ENCODE peak calls at places on chromosomes 7 and 10, in four cellular contexts. T is heart left ventricle, H is right lobe of liver, M is body of pancreas. W is an unnamed sample. For H3K27me3, the result is how much of the 10 kb centered on the place peaks cover.

GRCh38 chr10:87578160-87578559 is 73.5 kb downstream of the MINPP1 start:
- DNase-seq in T (no peak), H (no peak), M (no peak), W (no peak)

GRCh38 chr7:10316488-10316887 is 657.2 kb upstream of the PHF14 start:
- DNase-seq in M (no peak), T (no peak), H (no peak), W (no peak)

GRCh38 chr10:68099736-68100135 is 9.6 kb upstream of the MYPN start:
- DNase-seq in T (no peak), M (no peak), H (no peak), W (no peak)

GRCh38 chr7:152435384-152436278 is at the start of gene KMT2C:
- DNase-seq in T (peak), H (peak), M (peak), W (peak)

GRCh38 chr10:75431180-75432111 is at the start of gene LRMDA:
- DNase-seq in T (peak), M (peak), H (peak), W (peak)

GRCh38 chr10:17126327-17126726 is 3.3 kb downstream of the CUBN start:
- DNase-seq in M (no peak), H (no peak), T (no peak), W (no peak)

GRCh38 chr7:13920053-13920697 is 69.3 kb downstream of the ETV1 start:
- DNase-seq in H (no peak), T (no peak), M (no peak), W (no peak)

GRCh38 chr10:129462257-129462795 is 4.7 kb upstream of the MGMT start:
- DNase-seq in T (no peak), M (no peak), H (no peak), W (no peak)

GRCh38 chr10:66215005-66215404 is 710.8 kb upstream of the LRRTM3 start:
- DNase-seq in M (no peak), T (no peak), H (no peak), W (no peak)

GRCh38 chr7:80876894-80877414 is 41.9 kb downstream of the SEMA3C start:
- DNase-seq in M (no peak), H (no peak), T (no peak), W (no peak)

GRCh38 chr7:40356871-40357676 is 222.3 kb downstream of the SUGCT start:
- DNase-seq in M (no peak), T (no peak), H (no peak), W (no peak)

GRCh38 chr10:117743517-117743916 is 201.0 kb downstream of the EMX2 start:
- DNase-seq in H (no peak), M (no peak), T (no peak), W (no peak)

GRCh38 chr7:83882551-83882950 is 233.6 kb upstream of the SEMA3E start:
- DNase-seq in H (no peak), T (no peak), M (no peak), W (no peak)

GRCh38 chr7:5638994-5639393 is 142.5 kb downstream of the RNF216 start:
- DNase-seq in M (no peak), H (no peak), T (no peak), W (no peak)

GRCh38 chr7:22726345-22726848 is 603 bp upstream of the IL6 start:
- DNase-seq in T (peak), M (peak), H (no peak), W (peak)

GRCh38 chr7:101288439-101288838 is 33.2 kb downstream of the IFT22 start:
- DNase-seq in H (no peak), T (no peak), M (no peak), W (no peak)

GRCh38 chr7:3559178-3559765 is 258.2 kb downstream of the SDK1 start:
- DNase-seq in H (no peak), M (peak), T (no peak), W (no peak)

GRCh38 chr7:40887099-40887498 is 752.3 kb downstream of the SUGCT start:
- DNase-seq in M (no peak), T (no peak), H (no peak), W (no peak)

GRCh38 chr7:157527235-157527634 is 190.4 kb downstream of the DNAJB6 start:
- DNase-seq in T (no peak), M (peak), H (no peak), W (no peak)

GRCh38 chr10:115141254-115141653 is 48.1 kb downstream of the ATRNL1 start:
- DNase-seq in T (no peak), M (no peak), H (no peak), W (no peak)

GRCh38 chr10:63137306-63137705 is 4.2 kb downstream of the NRBF2 start:
- DNase-seq in H (peak), M (no peak), T (no peak), W (no peak)

GRCh38 chr10:103504181-103504783 is 10.8 kb downstream of the NEURL1 start:
- DNase-seq in M (peak), H (no peak), T (peak), W (peak)

GRCh38 chr7:14902589-14902963 is at the start of gene DGKB:
- DNase-seq in H (no peak), T (peak), M (no peak), W (no peak)

GRCh38 chr7:116438274-116438673 is 61.3 kb upstream of the CAV2 start:
- DNase-seq in T (no peak), H (no peak), M (no peak), W (no peak)

GRCh38 chr10:5961405-5962100 is 15.8 kb downstream of the IL15RA start:
- DNase-seq in H (peak), T (no peak), M (no peak), W (no peak)

GRCh38 chr7:1156782-1157535 is 3.0 kb downstream of the ZFAND2A start:
- DNase-seq in H (peak), M (no peak), T (peak), W (no peak)

GRCh38 chr7:138565451-138566114 is 105.5 kb downstream of the TRIM24 start:
- DNase-seq in T (no peak), M (no peak), H (no peak), W (no peak)

GRCh38 chr10:57014758-57015157 is 653.7 kb upstream of the ZWINT start:
- DNase-seq in T (no peak), M (no peak), H (no peak), W (no peak)

GRCh38 chr10:98030093-98030821 is at the start of gene CRTAC1:
- DNase-seq in M (peak), H (no peak), T (peak), W (peak)

GRCh38 chr10:3901370-3901769 is 116.4 kb upstream of the KLF6 start:
- DNase-seq in M (no peak), T (no peak), H (no peak), W (no peak)

GRCh38 chr7:76424413-76425111 is at the start of gene ZP3:
- DNase-seq in M (no peak), T (no peak), H (no peak), W (no peak)

GRCh38 chr7:101077303-101078086 is 7.8 kb upstream of the TRIM56 start:
- DNase-seq in H (peak), T (peak), M (peak), W (peak)

GRCh38 chr7:2465928-2466327 is 10.3 kb downstream of the GRIFIN start:
- DNase-seq in T (no peak), M (no peak), H (no peak), W (no peak)

GRCh38 chr10:91214906-91215305 is 5.6 kb upstream of the PCGF5 start:
- DNase-seq in M (no peak), H (no peak), T (no peak), W (no peak)

GRCh38 chr7:90804370-90804769 is 208.2 kb downstream of the CDK14 start:
- DNase-seq in T (no peak), H (no peak), M (no peak), W (no peak)

GRCh38 chr10:24407928-24408327 is 199.0 kb downstream of the KIAA1217 start:
- DNase-seq in H (no peak), M (no peak), T (no peak), W (no peak)
- TF ChIP-seq POLR2A in H (no peak), M (no peak), T (no peak), W (no peak)

GRCh38 chr10:31315453-31315852 is 3.6 kb upstream of the ZEB1 start:
- DNase-seq in T (peak), M (no peak), H (no peak), W (no peak)
- H3K27me3 ChIP-seq in T (under half), M (under half), H (under half), W (under half)

DNA sequence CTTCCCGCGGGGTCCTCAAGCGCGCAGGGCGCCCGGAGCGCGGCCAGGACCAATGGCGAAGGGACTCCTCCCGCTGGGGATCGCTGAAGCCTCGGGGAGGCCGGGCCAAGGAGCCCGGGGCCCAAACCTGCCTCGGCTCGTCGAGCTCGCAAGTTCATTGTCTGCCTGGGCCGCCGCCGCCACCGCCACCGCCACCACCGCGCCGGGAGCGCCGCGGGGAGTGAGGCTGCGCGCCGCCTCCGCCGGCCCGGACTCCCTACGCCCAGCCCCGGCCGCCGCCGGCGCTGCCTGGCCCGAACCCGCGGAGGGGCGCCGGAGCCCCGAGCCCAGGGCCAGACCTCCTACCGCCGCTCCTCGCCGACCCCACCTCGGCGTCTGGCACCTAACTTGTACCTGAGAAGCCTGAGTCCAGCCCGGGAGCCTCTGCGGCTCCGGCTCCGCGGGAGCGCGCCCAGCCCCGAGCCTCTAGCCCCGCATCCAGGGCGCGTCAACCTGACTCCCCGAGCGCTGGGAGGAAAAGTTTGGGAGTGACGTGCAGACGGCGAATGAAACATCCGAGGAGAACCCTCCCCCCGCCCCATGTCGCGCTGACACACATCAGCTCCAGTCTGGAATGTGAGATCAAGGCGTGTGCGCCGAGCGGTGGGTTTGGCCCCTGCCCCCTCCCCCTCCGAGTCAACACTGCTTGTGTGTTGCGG is at the start of gene CHST15:
- DNase-seq in M (peak), T (peak), H (peak), W (peak)
- TF ChIP-seq POLR2A in M (peak), T (no peak), H (peak), W (peak)

DNA sequence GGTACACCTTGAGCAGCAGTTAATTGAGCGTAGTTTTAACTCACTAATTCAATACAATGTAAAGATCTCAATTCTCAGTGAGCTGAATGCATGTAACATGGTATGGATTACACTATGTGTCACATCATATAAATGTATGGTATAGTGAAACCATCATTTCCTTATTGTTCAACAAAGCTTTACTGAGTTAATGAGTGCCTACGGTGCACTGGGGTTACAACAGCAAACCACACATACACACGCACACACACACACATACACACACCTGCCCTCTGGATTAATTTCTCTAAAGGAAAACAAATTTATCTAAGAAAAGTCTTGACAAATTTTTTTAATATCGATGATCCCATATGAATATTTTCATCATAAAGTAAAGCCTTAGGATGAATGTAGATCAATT is 369.1 kb downstream of the MALRD1 start:
- DNase-seq in T (no peak), H (no peak), M (no peak), W (no peak)
- H3K27me3 ChIP-seq in T (under half), H (under half), M (under half), W (under half)

GRCh38 chr10:110225756-110226554 is 18.6 kb downstream of the MXI1 start:
- DNase-seq in H (peak), M (peak), T (peak), W (peak)
- TF ChIP-seq POLR2A in H (peak), M (peak), T (no peak), W (peak)

GRCh38 chr7:129782257-129783096 is 170.3 kb downstream of the UBE2H start:
- DNase-seq in M (no peak), T (no peak), H (no peak), W (no peak)

GRCh38 chr7:129781128-129781855 is 169.8 kb downstream of the NRF1 start:
- DNase-seq in M (no peak), T (no peak), H (no peak), W (peak)

GRCh38 chr7:129780257-129781127 is 169.0 kb downstream of the NRF1 start:
- DNase-seq in H (peak), M (peak), T (no peak), W (peak)

GRCh38 chr7:129783097-129783919 is 169.5 kb downstream of the UBE2H start:
- DNase-seq in H (no peak), T (no peak), M (no peak), W (no peak)

GRCh38 chr7:129781856-129782256 is 170.3 kb downstream of the NRF1 start:
- DNase-seq in M (peak), T (no peak), H (no peak), W (no peak)
- H3K27me3 ChIP-seq in M (under half), T (half or more), H (half or more), W (under half)

W was measured in thyroid gland.